ENCODE peak calls at places on chromosomes 7 and 10, in nine cellular contexts. A is breast epithelium; Y is cardiac muscle cell; J is renal cortical epithelial cell; Q is CD4-positive, CD25-positive, alpha-beta regulatory T cell; R is adipocyte; Z is GM23248; G is anterior cingulate cortex; K is hippocampal formation. U is an unnamed sample.

GRCh38 chr7:42763137-42763551 is 148.7 kb downstream of the C7orf25 start:
- DNase-seq in A (peak; percentile 23), Y (peak; percentile 34), J (no peak), Q (no peak), R (no peak), Z (no peak), G (no peak), K (no peak), U (no peak)

GRCh38 chr10:119706521-119707278 is 19.1 kb upstream of the INPP5F start:
- DNase-seq in A (no peak), Y (no peak), J (no peak), Q (no peak), R (no peak), Z (no peak), G (no peak), K (no peak), U (no peak)

GRCh38 chr10:29916669-29917068 is 142.7 kb downstream of the JCAD start:
- DNase-seq in A (no peak), Y (no peak), J (no peak), Q (no peak), R (no peak), Z (no peak), G (no peak), K (no peak), U (no peak)

GRCh38 chr7:128879939-128880746 is 17.5 kb downstream of the ATP6V1F start:
- DNase-seq in A (peak; percentile 48), Y (peak; percentile 84), J (no peak), Q (no peak), R (peak; percentile 82), Z (peak; percentile 85), G (peak; percentile 41), K (peak; percentile 14), U (peak; percentile 67)

GRCh38 chr10:125560947-125561346 is 122.0 kb downstream of the TEX36 start:
- DNase-seq in A (no peak), Y (no peak), J (no peak), Q (no peak), R (no peak), Z (no peak), G (no peak), K (no peak), U (no peak)

GRCh38 chr7:149238051-149238450 is 1.4 kb upstream of the ZNF212 start:
- DNase-seq in A (no peak), Y (no peak), J (peak; percentile 66), Q (no peak), R (no peak), Z (peak; percentile 51), G (no peak), K (no peak), U (no peak)

GRCh38 chr7:100477871-100478248 is 1.2 kb downstream of the TSC22D4 start:
- DNase-seq in A (no peak), Y (no peak), J (no peak), Q (no peak), R (peak; percentile 27), Z (peak; percentile 25), G (no peak), K (no peak), U (no peak)

GRCh38 chr10:21056461-21056860 is 159.3 kb upstream of the NEBL start:
- DNase-seq in A (no peak), Y (no peak), J (no peak), Q (no peak), R (no peak), Z (no peak), G (no peak), K (no peak), U (no peak)

GRCh38 chr10:6423004-6423403 is 157.1 kb downstream of the PRKCQ start:
- DNase-seq in A (no peak), Y (no peak), J (peak; percentile 54), Q (no peak), R (no peak), Z (peak; percentile 41), G (no peak), K (no peak), U (no peak)

GRCh38 chr7:910441-910861 is 34.1 kb downstream of the GET4 start:
- DNase-seq in A (no peak), Y (no peak), J (no peak), Q (no peak), R (no peak), Z (no peak), G (no peak), K (no peak), U (no peak)

GRCh38 chr7:27605689-27606269 is 56.9 kb downstream of the HIBADH start:
- DNase-seq in A (no peak), Y (peak; percentile 17), J (peak; percentile 67), Q (peak; percentile 22), R (peak; percentile 62), Z (peak; percentile 75), G (no peak), K (no peak), U (peak; percentile 57)

GRCh38 chr10:109456566-109457361 is 466.5 kb downstream of the XPNPEP1 start:
- DNase-seq in A (no peak), Y (no peak), J (no peak), Q (no peak), R (no peak), Z (peak; percentile 25), G (no peak), K (no peak), U (no peak)

GRCh38 chr10:70558871-70559810 is 43.4 kb downstream of the PRF1 start:
- DNase-seq in A (no peak), Y (peak; percentile 89), J (peak; percentile 43), Q (peak; percentile 78), R (peak; percentile 55), Z (peak; percentile 57), G (no peak), K (no peak), U (peak; percentile 24)

GRCh38 chr7:131827421-131827820 is 271.0 kb upstream of the PODXL start:
- DNase-seq in A (no peak), Y (no peak), J (no peak), Q (no peak), R (no peak), Z (peak; percentile 9), G (no peak), K (no peak), U (no peak)

GRCh38 chr7:155874010-155874409 is 61.7 kb upstream of the SHH start:
- DNase-seq in A (peak; percentile 2), Y (no peak), J (no peak), Q (no peak), R (no peak), Z (no peak), G (no peak), K (no peak), U (no peak)

GRCh38 chr7:18086165-18087030 is 58.8 kb upstream of the PRPS1L1 start:
- DNase-seq in A (no peak), Y (peak; percentile 77), J (no peak), Q (no peak), R (peak; percentile 71), Z (peak; percentile 47), G (peak; percentile 68), K (no peak), U (peak; percentile 5)

GRCh38 chr7:116671681-116672595 is at the start of gene MET:
- DNase-seq in A (peak; percentile 82), Y (peak; percentile 80), J (peak; percentile 79), Q (peak; percentile 61), R (peak; percentile 92), Z (peak; percentile 92), G (peak; percentile 19), K (peak; percentile 42), U (peak; percentile 85)

GRCh38 chr10:71060636-71061426 is 151.5 kb upstream of the UNC5B start:
- DNase-seq in A (no peak), Y (no peak), J (no peak), Q (no peak), R (no peak), Z (no peak), G (no peak), K (no peak), U (no peak)

GRCh38 chr10:129809431-129809830 is 154.6 kb downstream of the EBF3 start:
- DNase-seq in A (no peak), Y (no peak), J (no peak), Q (no peak), R (no peak), Z (no peak), G (no peak), K (no peak), U (no peak)

GRCh38 chr10:29533046-29533445 is 101.7 kb downstream of the SVIL start:
- DNase-seq in A (no peak), Y (no peak), J (no peak), Q (no peak), R (no peak), Z (no peak), G (no peak), K (no peak), U (no peak)

GRCh38 chr10:62082729-62083412 is 181.4 kb downstream of the ARID5B start:
- DNase-seq in A (no peak), Y (peak; percentile 3), J (no peak), Q (peak; percentile 94), R (peak; percentile 68), Z (peak; percentile 64), G (no peak), K (no peak), U (peak; percentile 89)

GRCh38 chr10:49500420-49500819 is 38.5 kb downstream of the ERCC6 start:
- DNase-seq in A (no peak), Y (no peak), J (no peak), Q (no peak), R (peak; percentile 31), Z (no peak), G (no peak), K (no peak), U (no peak)

U was measured in lung microvascular endothelial cell.